ENCODE peak calls at places on chromosomes 16 and 17, in five cellular contexts. V is stomach, Z is heart left ventricle, I is prostate gland, T is HCT116. Y is an unnamed sample.

GRCh38 chr17:76405607-76405966 is 21.2 kb downstream of the SPHK1 start:
- DNase-seq in V (no peak), Z (no peak), I (no peak), T (no peak), Y (no peak)

GRCh38 chr16:1301562-1301961 is 7.9 kb upstream of the UBE2I start:
- DNase-seq in V (no peak), Z (no peak), I (no peak), T (no peak), Y (no peak)

GRCh38 chr16:8572919-8573724 is 17.2 kb downstream of the TMEM114 start:
- DNase-seq in V (no peak), Z (no peak), I (no peak), T (peak), Y (no peak)

GRCh38 chr17:57679906-57680695 is 65.0 kb downstream of the CCDC182 start:
- DNase-seq in V (no peak), Z (no peak), I (no peak), T (no peak), Y (no peak)

GRCh38 chr17:79838541-79839274 is 532 bp downstream of the CBX4 start:
- DNase-seq in V (peak), Z (peak), I (peak), T (no peak), Y (peak)

GRCh38 chr17:44655983-44656700 is at the start of gene MEIOC:
- DNase-seq in V (no peak), Z (no peak), I (no peak), T (no peak), Y (no peak)

GRCh38 chr16:51762081-51762995 is 611.3 kb upstream of the SALL1 start:
- DNase-seq in V (peak), Z (peak), I (peak), T (no peak), Y (peak)

GRCh38 chr17:57121308-57122042 is 36.4 kb downstream of the AKAP1 start:
- DNase-seq in V (peak), Z (no peak), I (no peak), T (no peak), Y (no peak)

GRCh38 chr16:70702624-70703023 is 16.8 kb upstream of the MTSS2 start:
- DNase-seq in V (no peak), Z (no peak), I (no peak), T (no peak), Y (no peak)

GRCh38 chr17:78019367-78019975 is 61.0 kb downstream of the TNRC6C start:
- DNase-seq in V (no peak), Z (no peak), I (no peak), T (peak), Y (no peak)

GRCh38 chr17:66580601-66581385 is 254.1 kb upstream of the CACNG5 start:
- DNase-seq in V (peak), Z (no peak), I (peak), T (no peak), Y (peak)

GRCh38 chr16:65922923-65923322 is 443.6 kb upstream of the CDH5 start:
- DNase-seq in V (no peak), Z (no peak), I (no peak), T (no peak), Y (peak)

GRCh38 chr17:18122991-18123753 is 14.6 kb downstream of the MYO15A start:
- DNase-seq in V (no peak), Z (no peak), I (no peak), T (no peak), Y (no peak)

GRCh38 chr16:67528222-67528869 is at the start of gene RIPOR1:
- DNase-seq in V (peak), Z (peak), I (no peak), T (no peak), Y (peak)

GRCh38 chr16:27369806-27370205 is 32.2 kb upstream of the IL21R start:
- DNase-seq in V (no peak), Z (no peak), I (no peak), T (no peak), Y (no peak)

GRCh38 chr17:79949646-79950292 is 85.9 kb downstream of the TBC1D16 start:
- DNase-seq in V (no peak), Z (no peak), I (no peak), T (no peak), Y (peak)

GRCh38 chr17:57939797-57940196 is 15.4 kb downstream of the CUEDC1 start:
- DNase-seq in V (no peak), Z (no peak), I (no peak), T (no peak), Y (no peak)

GRCh38 chr17:51869387-51869786 is 289.1 kb downstream of the CA10 start:
- DNase-seq in V (no peak), Z (no peak), I (no peak), T (no peak), Y (no peak)

GRCh38 chr17:79627766-79628690 is 17.2 kb upstream of the RBFOX3 start:
- DNase-seq in V (peak), Z (no peak), I (no peak), T (no peak), Y (peak)

GRCh38 chr17:17042851-17043667 is 802 bp downstream of the MPRIP start:
- DNase-seq in V (no peak), Z (no peak), I (no peak), T (no peak), Y (no peak)
- TF ChIP-seq POLR2A in V (no peak), Z (no peak), I (no peak), T (no peak), Y (no peak)

GRCh38 chr16:6279261-6279660 is 1053.4 kb upstream of the RBFOX1 start:
- DNase-seq in V (no peak), Z (no peak), I (no peak), T (no peak), Y (no peak)

GRCh38 chr16:6280055-6280454 is 1052.6 kb upstream of the RBFOX1 start:
- DNase-seq in V (no peak), Z (no peak), I (no peak), T (no peak), Y (no peak)

GRCh38 chr16:6274366-6274765 is 1058.3 kb upstream of the RBFOX1 start:
- DNase-seq in V (no peak), Z (no peak), I (no peak), T (no peak), Y (no peak)
- TF ChIP-seq CTCF in V (no peak), Z (no peak), I (no peak), T (no peak), Y (no peak)

GRCh38 chr16:3881499-3881995 is 1.0 kb upstream of the CREBBP start:
- DNase-seq in V (no peak), Z (no peak), I (no peak), T (no peak), Y (no peak)

GRCh38 chr16:3879887-3880564 is 487 bp downstream of the CREBBP start:
- DNase-seq in V (peak), Z (peak), I (peak), T (no peak), Y (peak)

GRCh38 chr16:3879258-3879886 is 1.1 kb downstream of the CREBBP start:
- DNase-seq in V (peak), Z (peak), I (peak), T (no peak), Y (peak)

GRCh38 chr16:3882531-3882930 is 2.0 kb upstream of the CREBBP start:
- DNase-seq in V (no peak), Z (no peak), I (no peak), T (no peak), Y (no peak)

GRCh38 chr16:3880623-3881498 is at the start of gene CREBBP:
- DNase-seq in V (peak), Z (peak), I (peak), T (peak), Y (peak)
- TF ChIP-seq POLR2A in V (no peak), Z (no peak), I (peak), T (peak), Y (peak)

GRCh38 chr17:82414548-82415281 is 3.4 kb upstream of the HEXD start:
- DNase-seq in V (peak), Z (peak), I (peak), T (peak), Y (peak)
- TF ChIP-seq CTCF in V (no peak), Z (peak), I (no peak), T (peak), Y (peak)

GRCh38 chr17:35587074-35587961 is at the start of gene AP2B1:
- DNase-seq in V (peak), Z (peak), I (peak), T (peak), Y (peak)

GRCh38 chr17:35586569-35587073 is 501 bp upstream of the AP2B1 start:
- DNase-seq in V (no peak), Z (no peak), I (no peak), T (no peak), Y (no peak)

GRCh38 chr17:35590249-35590824 is 3.2 kb downstream of the AP2B1 start:
- DNase-seq in V (no peak), Z (no peak), I (no peak), T (no peak), Y (no peak)

GRCh38 chr17:35588196-35588920 is 1.2 kb downstream of the AP2B1 start:
- DNase-seq in V (no peak), Z (no peak), I (no peak), T (peak), Y (no peak)
- TF ChIP-seq POLR2A in V (no peak), Z (no peak), I (no peak), T (no peak), Y (no peak)

GRCh38 chr17:39981207-39982068 is 831 bp downstream of the PSMD3 start:
- DNase-seq in V (no peak), Z (no peak), I (no peak), T (no peak), Y (no peak)
- TF ChIP-seq CTCF in V (no peak), Z (no peak), I (no peak), T (no peak), Y (no peak)

DNA sequence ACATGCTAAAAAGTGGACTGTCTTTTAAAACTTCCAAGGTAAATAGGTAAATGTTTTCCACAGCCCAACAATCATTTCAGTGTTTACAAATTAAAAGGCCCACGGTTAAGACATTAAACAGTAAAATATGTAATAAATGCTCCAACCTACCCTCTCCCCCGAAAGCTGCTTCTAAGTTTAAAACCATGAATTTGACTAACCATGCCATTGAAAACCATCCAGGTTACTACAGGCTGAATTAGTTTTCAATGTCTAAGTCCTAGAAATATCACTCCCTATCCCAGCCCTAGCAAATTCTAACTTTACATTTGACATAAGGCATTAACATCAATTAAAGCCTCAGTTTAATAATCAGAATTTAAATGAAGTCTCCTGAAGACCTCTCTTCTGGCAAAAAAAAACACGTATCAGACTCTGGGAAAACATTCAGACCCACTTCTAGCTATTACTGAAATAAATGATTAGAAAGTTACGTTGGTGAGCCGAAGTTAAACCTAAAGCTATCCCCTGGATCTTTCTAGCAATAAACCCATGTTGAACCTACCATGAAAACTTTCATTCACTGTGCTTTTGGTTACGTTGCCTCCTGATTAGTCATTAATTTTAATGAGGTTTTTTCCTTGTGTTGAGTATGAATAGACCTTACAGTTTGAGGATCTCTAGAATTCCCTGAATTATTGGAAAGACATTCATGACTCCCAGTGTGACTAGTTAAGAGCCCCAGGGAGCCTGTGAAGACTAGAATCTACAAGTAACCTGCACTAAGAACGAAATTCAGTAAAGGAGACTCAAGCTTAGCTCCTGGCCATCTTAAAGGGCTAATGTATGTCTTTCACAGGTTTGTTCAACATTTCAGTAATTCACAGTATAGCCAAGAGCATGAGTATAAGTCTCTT is 1.7 kb upstream of the POLG2 start:
- DNase-seq in V (no peak), Z (no peak), I (no peak), T (no peak), Y (no peak)
- TF ChIP-seq POLR2A in V (no peak), Z (no peak), I (no peak), T (no peak), Y (peak)

GRCh38 chr16:53546988-53547391 is 44.0 kb upstream of the AKTIP start:
- DNase-seq in V (no peak), Z (no peak), I (no peak), T (peak), Y (no peak)
- TF ChIP-seq CTCF in V (no peak), Z (no peak), I (no peak), T (peak), Y (peak)